ENCODE peak calls at places on chromosomes 7 and 10, in four cellular contexts. X is OCI-LY7, B is AG09309, W is AG04450. L is an unnamed sample.

GRCh38 chr7:7970113-7970619 is 1.6 kb downstream of the GLCCI1 start:
- DNase-seq in X (peak; percentile 42), B (no peak), W (no peak), L (no peak)

GRCh38 chr7:149448961-149449360 is 11.9 kb downstream of the ZNF777 start:
- DNase-seq in X (no peak), B (no peak), W (no peak), L (no peak)

GRCh38 chr10:23786594-23786993 is 347.7 kb downstream of the OTUD1 start:
- DNase-seq in X (no peak), B (no peak), W (no peak), L (no peak)

GRCh38 chr10:63713191-63714144 is 192.3 kb downstream of the REEP3 start:
- DNase-seq in X (no peak), B (no peak), W (no peak), L (no peak)

GRCh38 chr10:24707445-24707844 is 16.2 kb downstream of the ARHGAP21 start:
- DNase-seq in X (no peak), B (no peak), W (no peak), L (no peak)

GRCh38 chr7:112416127-112416526 is 34.1 kb upstream of the IFRD1 start:
- DNase-seq in X (no peak), B (no peak), W (no peak), L (no peak)

GRCh38 chr7:80412842-80413241 is 99.0 kb downstream of the GNAT3 start:
- DNase-seq in X (no peak), B (no peak), W (no peak), L (no peak)

GRCh38 chr10:75401569-75402485 is at the start of gene ZNF503:
- DNase-seq in X (no peak), B (peak; percentile 85), W (peak; percentile 95), L (peak; percentile 74)

GRCh38 chr7:40509301-40509700 is 374.5 kb downstream of the SUGCT start:
- DNase-seq in X (no peak), B (no peak), W (no peak), L (no peak)

GRCh38 chr7:1807821-1808600 is 137.9 kb downstream of the ELFN1 start:
- DNase-seq in X (no peak), B (no peak), W (no peak), L (no peak)

GRCh38 chr7:118104812-118105441 is 79.0 kb upstream of the LSM8 start:
- DNase-seq in X (peak; percentile 9), B (no peak), W (no peak), L (no peak)

GRCh38 chr10:43228783-43229207 is 38.1 kb downstream of the RASGEF1A start:
- DNase-seq in X (no peak), B (no peak), W (no peak), L (no peak)

GRCh38 chr10:49738616-49739360 is 23.3 kb downstream of the OGDHL start:
- DNase-seq in X (no peak), B (no peak), W (no peak), L (no peak)

GRCh38 chr10:6969659-6970058 is 389.6 kb upstream of the PRKCQ start:
- DNase-seq in X (no peak), B (no peak), W (no peak), L (no peak)

GRCh38 chr7:157760004-157760730 is 423.4 kb downstream of the DNAJB6 start:
- DNase-seq in X (peak; percentile 4), B (no peak), W (no peak), L (no peak)
- TF ChIP-seq CTCF in X (no peak), B (no peak), W (no peak), L (no peak)

GRCh38 chr10:60253490-60253889 is 136.2 kb downstream of the ANK3 start:
- DNase-seq in X (no peak), B (no peak), W (no peak), L (no peak)
- TF ChIP-seq CTCF in X (no peak), B (no peak), W (no peak), L (no peak)

GRCh38 chr7:151631149-151631967 is 111.7 kb upstream of the RHEB start:
- DNase-seq in X (peak; percentile 50), B (no peak), W (no peak), L (no peak)
- TF ChIP-seq CTCF in X (peak; percentile 39), B (peak; percentile 19), W (peak; percentile 37), L (peak; percentile 20)

DNA sequence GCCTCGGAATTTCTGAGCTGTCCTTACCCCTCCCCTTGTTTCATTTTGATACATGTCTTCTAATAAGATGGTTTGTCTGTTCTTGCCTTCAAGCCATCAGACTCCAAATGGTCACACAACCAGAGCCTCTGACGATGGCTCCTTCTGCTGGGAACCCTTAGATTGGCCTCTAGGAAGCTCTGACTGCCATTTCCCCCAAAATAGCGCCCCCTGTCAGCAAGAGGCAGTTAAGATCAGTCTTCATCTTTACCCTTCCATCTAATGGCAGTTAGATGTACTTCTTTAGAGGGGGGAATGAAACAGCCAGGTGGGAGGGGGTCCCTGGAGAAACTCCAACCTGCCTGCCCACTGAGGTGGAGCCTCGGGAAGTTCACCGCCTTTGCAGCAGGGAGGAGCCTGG is 85.8 kb upstream of the GPR22 start:
- DNase-seq in X (peak; percentile 10), B (no peak), W (no peak), L (no peak)
- TF ChIP-seq CTCF in X (peak; percentile 66), B (no peak), W (peak; percentile 1), L (peak; percentile 19)

DNA sequence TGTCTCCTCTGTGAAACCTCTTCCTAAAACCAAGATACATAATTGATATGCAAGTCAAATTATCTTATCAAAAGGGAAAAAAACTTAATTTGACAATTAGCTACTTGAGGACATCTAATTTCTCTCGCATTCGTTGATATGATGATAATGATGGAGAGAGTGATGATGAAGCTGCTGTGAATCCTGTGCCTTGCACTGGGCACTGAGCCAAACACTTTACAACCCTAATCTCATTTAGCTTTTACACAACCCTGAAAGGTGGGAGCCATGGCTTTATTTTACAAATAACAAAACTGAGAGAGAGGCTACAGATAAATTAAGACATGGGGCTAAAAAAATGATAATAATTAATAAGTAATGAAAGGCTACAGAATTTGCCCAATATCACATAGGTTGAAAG is 176.0 kb downstream of the NOC3L start:
- DNase-seq in X (no peak), B (no peak), W (no peak), L (no peak)
- TF ChIP-seq CTCF in X (no peak), B (no peak), W (no peak), L (no peak)

DNA sequence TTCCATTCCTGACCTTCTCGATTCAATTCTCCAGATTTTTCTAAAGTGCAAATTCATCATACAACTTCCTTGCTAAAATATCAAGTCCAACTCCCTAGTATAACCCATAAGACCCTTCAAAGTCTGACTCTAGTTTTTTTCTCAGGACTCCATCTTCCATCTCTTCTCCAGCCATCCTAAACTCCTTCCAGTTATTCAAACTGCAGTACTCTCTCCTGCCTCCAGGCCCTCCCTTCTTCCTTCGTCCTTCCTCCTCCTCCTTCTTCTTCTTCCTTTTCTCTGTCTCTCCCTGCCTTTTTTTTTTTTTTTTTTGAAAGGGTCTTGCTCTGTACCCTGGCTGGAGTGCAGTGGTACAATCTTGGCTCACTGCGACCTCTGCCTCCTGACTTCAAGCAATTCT is 111.9 kb downstream of the RELN start:
- DNase-seq in X (no peak), B (no peak), W (no peak), L (no peak)
- TF ChIP-seq CTCF in X (no peak), B (no peak), W (no peak), L (no peak)

GRCh38 chr7:16985621-16986020 is 103.8 kb upstream of the AGR3 start:
- DNase-seq in X (no peak), B (no peak), W (no peak), L (no peak)

GRCh38 chr7:16991551-16991950 is 109.8 kb upstream of the AGR3 start:
- DNase-seq in X (no peak), B (no peak), W (no peak), L (no peak)

GRCh38 chr7:16993543-16993942 is 111.8 kb upstream of the AGR3 start:
- DNase-seq in X (no peak), B (no peak), W (no peak), L (no peak)

GRCh38 chr7:16986775-16987174 is 105.0 kb upstream of the AGR3 start:
- DNase-seq in X (no peak), B (no peak), W (no peak), L (no peak)

DNA sequence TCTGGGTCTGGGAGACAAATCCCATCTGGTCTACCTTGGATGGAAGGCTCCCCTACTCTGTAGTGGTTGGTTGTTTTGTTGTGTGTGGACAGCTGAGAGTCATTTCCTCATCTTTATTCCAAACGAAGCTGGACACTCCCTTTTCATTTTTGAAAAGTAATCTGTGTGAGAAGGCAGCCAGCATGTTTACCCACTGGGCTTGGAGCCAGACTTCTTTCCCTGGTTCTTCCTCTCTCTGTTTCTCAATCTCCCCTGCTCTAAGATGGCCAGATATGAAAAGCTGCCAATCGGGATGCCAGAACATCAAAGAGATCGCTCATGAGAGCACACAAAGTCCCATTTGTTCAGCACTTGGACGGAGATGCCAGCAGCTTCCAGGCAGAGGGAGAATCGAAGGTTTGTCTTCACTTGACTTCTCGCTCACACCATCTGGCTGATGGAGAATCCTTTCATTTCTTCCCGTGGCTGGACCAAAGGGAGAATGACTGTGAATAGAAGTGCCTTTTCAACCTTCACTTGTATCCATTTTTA is 108.2 kb upstream of the AGR3 start:
- DNase-seq in X (no peak), B (peak; percentile 61), W (peak; percentile 61), L (no peak)
- TF ChIP-seq CTCF in X (no peak), B (no peak), W (no peak), L (no peak)

DNA sequence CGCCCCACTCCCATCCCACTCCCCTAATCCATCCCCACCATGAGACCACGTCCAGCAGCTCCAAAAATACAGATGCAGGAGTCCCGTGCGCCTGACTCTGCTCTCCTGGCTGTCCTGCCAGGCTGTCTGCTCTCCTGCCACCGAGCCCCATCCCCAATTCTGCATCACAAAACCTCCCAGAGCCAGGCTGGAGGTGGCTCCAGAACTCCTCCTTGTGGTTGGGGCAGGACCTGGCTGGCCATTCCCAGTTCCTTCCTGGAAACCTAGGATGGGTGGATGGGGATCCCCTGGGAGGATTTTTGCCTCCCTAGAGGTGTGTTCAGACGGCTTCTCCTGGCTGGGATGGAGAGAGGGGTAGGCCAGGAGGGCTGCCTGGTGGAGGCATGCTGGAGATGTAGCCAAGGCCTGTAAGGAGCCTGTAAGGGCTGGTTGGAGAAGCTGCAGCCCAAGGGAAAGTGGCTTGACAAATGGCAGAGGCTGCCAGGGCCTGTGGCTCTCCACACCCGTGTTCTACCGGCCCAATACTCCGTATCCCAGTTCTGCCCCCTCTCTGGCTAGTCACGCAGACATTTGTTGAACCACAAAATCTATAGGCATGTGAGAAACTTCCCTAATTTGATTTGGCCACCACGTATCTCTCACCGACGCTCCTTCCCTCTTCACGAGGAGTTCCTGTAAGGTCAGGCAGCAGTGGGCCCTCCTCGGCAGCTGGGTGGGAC is 99.3 kb downstream of the ARHGAP22 start:
- DNase-seq in X (no peak), B (no peak), W (no peak), L (no peak)
- TF ChIP-seq CTCF in X (no peak), B (no peak), W (peak; percentile 28), L (peak; percentile 23)

GRCh38 chr7:44964384-44964830 is 14.4 kb downstream of the MYO1G start:
- DNase-seq in X (no peak), B (no peak), W (no peak), L (no peak)
- TF ChIP-seq CTCF in X (peak; percentile 63), B (peak; percentile 43), W (peak; percentile 44), L (peak; percentile 56)

L was measured in epithelial cell of proximal tubule.